ENCODE peak calls at places on chromosomes 6 and 20, in eight cellular contexts. V, R, M, F, Z, U, W and X are unnamed samples.

GRCh38 chr20:61639200-61639599 is 387.1 kb downstream of the CDH4 start:
- DNase-seq in F (no peak), W (no peak), Z (no peak), U (no peak), V (no peak), M (no peak), R (no peak), X (no peak)

GRCh38 chr6:4522453-4522852 is 253.8 kb upstream of the CDYL start:
- DNase-seq in V (no peak), Z (no peak), U (no peak), W (no peak), R (no peak), M (no peak), F (no peak), X (no peak)

GRCh38 chr6:102215425-102215824 is 821.9 kb downstream of the GRIK2 start:
- DNase-seq in R (no peak), Z (no peak), F (no peak), W (no peak), M (no peak), V (no peak), U (no peak), X (no peak)

GRCh38 chr20:51382986-51383821 is 159.3 kb downstream of the NFATC2 start:
- DNase-seq in R (no peak), Z (no peak), W (no peak), F (peak), V (peak), U (peak), M (no peak), X (no peak)

GRCh38 chr6:36428911-36429310 is 13.7 kb downstream of the PXT1 start:
- DNase-seq in U (no peak), Z (no peak), R (no peak), V (no peak), F (no peak), W (no peak), M (no peak), X (no peak)

GRCh38 chr20:33165416-33166055 is 2.4 kb upstream of the BPIFA2 start:
- DNase-seq in M (no peak), V (no peak), W (no peak), Z (no peak), F (no peak), R (no peak), U (no peak), X (no peak)

GRCh38 chr6:75188221-75188620 is 17.6 kb downstream of the COL12A1 start:
- DNase-seq in V (no peak), F (no peak), M (no peak), R (no peak), W (no peak), U (no peak), Z (no peak), X (no peak)

GRCh38 chr6:159916752-159917151 is 26.0 kb downstream of the MAS1 start:
- DNase-seq in M (no peak), U (no peak), F (no peak), Z (no peak), V (no peak), W (no peak), R (no peak), X (no peak)

GRCh38 chr6:139109558-139109957 is 25.3 kb upstream of the HECA start:
- DNase-seq in Z (no peak), R (peak), M (peak), W (no peak), U (no peak), V (no peak), F (no peak), X (no peak)

GRCh38 chr6:98539669-98540207 is 294.6 kb upstream of the POU3F2 start:
- DNase-seq in F (no peak), W (no peak), U (no peak), M (no peak), Z (no peak), V (no peak), R (no peak), X (no peak)

GRCh38 chr6:64280569-64280968 is 645.0 kb downstream of the PHF3 start:
- DNase-seq in U (no peak), F (no peak), V (no peak), W (no peak), R (peak), Z (no peak), M (no peak), X (peak)

GRCh38 chr20:25277051-25277801 is 29.3 kb downstream of the PYGB start:
- DNase-seq in U (peak), R (no peak), W (no peak), V (peak), M (no peak), Z (no peak), F (no peak), X (peak)

GRCh38 chr6:33430991-33431879 is 11.4 kb downstream of the SYNGAP1 start:
- DNase-seq in U (no peak), F (peak), W (no peak), R (peak), V (peak), Z (no peak), M (peak), X (no peak)

GRCh38 chr6:78243519-78243918 is 590.7 kb downstream of the MEI4 start:
- DNase-seq in U (no peak), V (no peak), Z (no peak), F (no peak), M (peak), W (no peak), R (no peak), X (no peak)

GRCh38 chr20:50558483-50558925 is 48.3 kb downstream of the PTPN1 start:
- DNase-seq in V (no peak), M (peak), Z (no peak), W (no peak), U (no peak), R (no peak), F (no peak), X (no peak)

GRCh38 chr20:62320581-62321354 is 18.0 kb downstream of the ADRM1 start:
- DNase-seq in W (no peak), M (peak), F (peak), Z (no peak), R (no peak), U (no peak), V (no peak), X (no peak)

GRCh38 chr20:12728782-12729181 is 280.0 kb upstream of the SPTLC3 start:
- DNase-seq in W (no peak), R (peak), V (no peak), U (no peak), M (no peak), Z (no peak), F (no peak), X (no peak)

GRCh38 chr6:35213824-35214756 is at the start of gene SCUBE3:
- DNase-seq in M (no peak), R (no peak), V (peak), U (no peak), W (no peak), Z (no peak), F (peak), X (no peak)

GRCh38 chr6:43215066-43215465 is 14.2 kb downstream of the DNPH1 start:
- DNase-seq in U (no peak), F (peak), M (no peak), V (no peak), W (no peak), R (no peak), Z (no peak), X (no peak)

GRCh38 chr6:50637267-50637666 is 76.1 kb upstream of the TFAP2D start:
- DNase-seq in W (no peak), V (no peak), M (no peak), R (no peak), U (no peak), Z (no peak), F (no peak), X (no peak)

GRCh38 chr6:150734235-150734634 is 131.3 kb upstream of the MTHFD1L start:
- DNase-seq in F (no peak), Z (no peak), W (no peak), M (no peak), V (no peak), R (no peak), U (no peak), X (no peak)

GRCh38 chr6:21278078-21278790 is 315.3 kb upstream of the SOX4 start:
- DNase-seq in V (no peak), U (no peak), Z (no peak), W (no peak), R (no peak), F (no peak), M (no peak), X (no peak)

GRCh38 chr6:24378473-24379097 is 20.7 kb upstream of the DCDC2 start:
- DNase-seq in V (no peak), R (peak), F (no peak), U (no peak), M (no peak), W (no peak), Z (no peak), X (no peak)

GRCh38 chr6:43506667-43507471 is 3.3 kb downstream of the LRRC73 start:
- DNase-seq in V (peak), R (peak), Z (peak), F (no peak), W (peak), M (peak), U (peak), X (peak)

GRCh38 chr6:146664871-146665270 is 66.1 kb downstream of the ADGB start:
- DNase-seq in M (no peak), Z (no peak), V (no peak), R (no peak), F (no peak), U (no peak), W (no peak), X (no peak)

GRCh38 chr6:20929283-20929682 is 395.0 kb downstream of the CDKAL1 start:
- DNase-seq in Z (no peak), F (no peak), M (no peak), U (no peak), W (no peak), V (no peak), R (no peak), X (no peak)

GRCh38 chr6:138537090-138537489 is 37.8 kb upstream of the NHSL1 start:
- DNase-seq in U (no peak), R (no peak), M (no peak), V (no peak), W (no peak), F (no peak), Z (no peak), X (no peak)

GRCh38 chr6:155123520-155123919 is 128.4 kb downstream of the TIAM2 start:
- DNase-seq in F (no peak), Z (no peak), U (no peak), R (peak), W (no peak), M (no peak), V (no peak), X (no peak)

GRCh38 chr20:34581341-34582189 is 23.0 kb downstream of the MAP1LC3A start:
- DNase-seq in R (no peak), W (no peak), M (no peak), U (no peak), Z (peak), V (no peak), F (no peak), X (no peak)

GRCh38 chr20:53447271-53447670 is 146.4 kb downstream of the ZNF217 start:
- DNase-seq in Z (no peak), V (no peak), M (no peak), R (no peak), W (no peak), F (no peak), U (no peak), X (no peak)

GRCh38 chr20:48404598-48404997 is 423.2 kb downstream of the PREX1 start:
- DNase-seq in F (no peak), U (no peak), R (peak), Z (no peak), W (no peak), V (no peak), M (no peak), X (no peak)
- H3K4me3 ChIP-seq in F (no peak), U (no peak), R (no peak), Z (no peak), W (no peak), V (no peak), M (no peak), X (no peak)

DNA sequence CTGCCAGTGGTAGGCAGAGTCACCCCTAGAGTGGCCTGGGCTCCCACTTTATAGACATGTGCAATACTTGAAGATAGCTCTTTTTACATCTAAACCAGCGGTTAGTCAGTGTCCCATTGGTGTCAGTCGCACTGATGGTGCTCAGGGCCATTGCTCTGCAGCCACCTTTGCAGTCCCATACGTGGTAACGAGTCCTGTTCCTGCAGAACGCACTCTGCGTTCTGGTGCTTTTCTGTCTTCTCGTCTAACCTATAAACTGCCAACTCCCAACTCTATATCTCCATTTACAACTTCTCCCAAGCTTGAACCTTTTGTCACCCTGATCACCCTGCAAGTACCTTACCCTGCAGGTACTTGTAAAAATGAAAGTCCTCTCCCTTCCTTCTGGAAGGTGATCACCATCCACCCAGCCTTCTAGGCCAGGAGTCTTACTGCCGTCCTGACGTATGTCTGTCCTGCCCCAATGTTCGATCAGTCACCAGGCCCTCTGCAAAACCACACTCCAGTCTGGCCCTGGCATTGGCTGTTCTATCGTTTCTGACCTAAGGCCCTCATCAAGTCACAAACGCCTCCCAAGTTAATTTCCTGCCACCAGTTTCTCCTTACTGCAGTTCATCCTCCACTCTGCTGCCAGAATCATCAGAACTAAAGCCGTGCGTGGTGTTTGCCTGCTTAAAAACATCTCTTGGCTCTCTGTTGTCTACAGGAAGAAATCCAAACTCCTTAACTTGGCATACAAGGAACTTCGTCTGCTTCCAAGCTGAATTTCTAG is 7.9 kb downstream of the RREB1 start:
- DNase-seq in U (no peak), F (no peak), R (no peak), Z (no peak), V (no peak), M (no peak), W (no peak), X (no peak)
- TF ChIP-seq CTCF in U (no peak), F (no peak), R (no peak), Z (no peak), V (no peak), M (no peak), W (no peak), X (no peak)

GRCh38 chr6:52050051-52050405 is 37.4 kb downstream of the PKHD1 start:
- DNase-seq in V (no peak), F (no peak), U (no peak), W (no peak), M (no peak), R (no peak), Z (no peak), X (no peak)

GRCh38 chr6:52049252-52050050 is 38.0 kb downstream of the PKHD1 start:
- DNase-seq in F (no peak), U (no peak), W (no peak), M (peak), V (no peak), Z (peak), R (peak), X (no peak)

GRCh38 chr6:52046456-52046855 is 41.0 kb downstream of the PKHD1 start:
- DNase-seq in F (no peak), V (no peak), U (no peak), Z (no peak), W (no peak), R (no peak), M (no peak), X (no peak)

GRCh38 chr6:52042141-52042885 is 45.1 kb downstream of the PKHD1 start:
- DNase-seq in W (no peak), F (no peak), U (no peak), R (no peak), M (no peak), Z (no peak), V (no peak), X (no peak)

DNA sequence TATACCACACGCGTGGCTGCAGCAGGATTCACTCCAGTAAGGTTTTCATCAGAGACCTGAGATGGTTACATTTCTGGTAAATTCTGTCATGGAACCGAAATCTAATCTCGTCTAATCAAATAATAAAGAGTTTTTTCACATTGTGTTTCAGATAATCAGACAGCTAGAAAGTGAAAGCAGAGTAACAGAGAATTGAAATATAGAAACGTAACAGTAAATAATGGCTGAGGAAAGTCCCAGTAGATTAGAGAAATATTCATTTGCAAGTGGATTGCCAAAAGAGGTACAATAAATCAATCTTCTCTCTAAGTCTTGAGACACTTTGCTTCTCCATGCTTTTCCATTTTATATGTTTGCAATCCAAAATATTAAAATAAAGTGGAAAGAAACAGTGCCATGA is 42.4 kb downstream of the PKHD1 start:
- DNase-seq in W (no peak), R (no peak), U (no peak), V (no peak), Z (no peak), M (no peak), F (no peak), X (no peak)
- TF ChIP-seq EP300 in W (no peak), R (no peak), U (no peak), V (no peak), Z (no peak), M (no peak), F (no peak), X (no peak)

GRCh38 chr6:128882560-128882959 is 378 bp upstream of the LAMA2 start:
- DNase-seq in U (no peak), V (no peak), F (no peak), Z (no peak), R (no peak), M (no peak), W (no peak), X (no peak)
- H3K4me3 ChIP-seq in U (peak), V (peak), F (peak), Z (no peak), R (no peak), M (no peak), W (peak), X (peak)

GRCh38 chr20:42026599-42026998 is 408.4 kb upstream of the CHD6 start:
- DNase-seq in R (no peak), V (no peak), F (no peak), Z (no peak), M (no peak), U (no peak), W (no peak), X (no peak)

GRCh38 chr20:42024653-42025052 is 406.5 kb upstream of the CHD6 start:
- DNase-seq in V (no peak), W (peak), M (peak), F (no peak), Z (no peak), R (no peak), U (no peak), X (no peak)

DNA sequence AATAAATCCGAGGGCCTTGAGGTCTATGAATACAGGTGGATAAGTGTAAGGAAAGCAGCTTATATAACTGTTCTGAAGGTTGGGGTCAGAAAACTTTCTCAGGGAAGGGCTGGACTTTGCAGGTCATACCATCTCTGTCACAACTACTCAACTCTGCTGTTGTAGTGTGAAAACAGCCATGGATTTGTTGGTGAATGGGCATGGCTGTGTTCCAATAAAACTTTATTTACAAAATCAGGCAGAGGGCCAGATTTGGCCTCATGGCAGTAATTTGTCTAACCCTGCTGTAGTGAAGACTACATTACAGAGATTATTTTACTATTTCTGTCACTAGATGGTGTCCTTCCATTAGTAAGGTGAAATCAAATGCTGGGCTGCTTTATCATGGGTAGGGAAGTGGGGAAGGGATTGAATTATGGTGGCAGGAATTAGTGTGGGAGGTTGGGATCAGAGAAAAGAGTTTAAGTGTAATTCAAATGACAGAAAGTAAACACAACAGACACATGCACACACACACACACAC is 409.6 kb upstream of the CHD6 start:
- DNase-seq in R (no peak), M (no peak), F (no peak), Z (no peak), W (no peak), V (no peak), U (no peak), X (no peak)
- TF ChIP-seq CTCF in R (peak), M (no peak), F (no peak), Z (no peak), W (no peak), V (no peak), U (no peak), X (no peak)

GRCh38 chr6:45477278-45477677 is 99.5 kb upstream of the SUPT3H start:
- DNase-seq in W (no peak), U (no peak), R (no peak), F (no peak), M (no peak), V (no peak), Z (no peak), X (no peak)
- TF ChIP-seq EP300 in W (no peak), U (no peak), R (no peak), F (no peak), M (no peak), V (no peak), Z (no peak), X (no peak)

GRCh38 chr6:136502791-136503190 is 47.4 kb downstream of the MAP7 start:
- DNase-seq in R (no peak), W (no peak), V (no peak), U (no peak), F (no peak), Z (no peak), M (no peak), X (no peak)
- H3K4me3 ChIP-seq in R (no peak), W (peak), V (no peak), U (no peak), F (no peak), Z (no peak), M (no peak), X (no peak)